ENCODE peak calls at places on chromosomes 2 and 18, in ten cellular contexts. W is HS-5, J is adrenal gland, G is ACHN, I is prostate gland, F is skeletal muscle cell, V is memory B cell, O is KG1, B is GM12864, X is lower leg skin. T is an unnamed sample.

GRCh38 chr18:76672627-76673026 is 149.7 kb upstream of the ZNF236 start:
- DNase-seq in J (no peak), F (no peak), W (peak), X (no peak), O (no peak), V (no peak), G (no peak), B (no peak), I (no peak), T (no peak)

GRCh38 chr2:64881037-64881492 is 108.1 kb upstream of the SLC1A4 start:
- DNase-seq in B (no peak), X (no peak), F (no peak), J (no peak), O (no peak), W (no peak), V (no peak), G (no peak), I (no peak), T (no peak)

GRCh38 chr2:143229952-143230351 is 100.7 kb downstream of the ARHGAP15 start:
- DNase-seq in X (no peak), V (no peak), J (no peak), W (no peak), G (no peak), F (no peak), I (no peak), B (no peak), O (no peak), T (no peak)

GRCh38 chr18:78796693-78797455 is 182.7 kb upstream of the SALL3 start:
- DNase-seq in W (no peak), O (no peak), G (no peak), B (no peak), I (no peak), J (no peak), V (no peak), F (no peak), X (no peak), T (no peak)

GRCh38 chr18:37170984-37171383 is 342.1 kb downstream of the KIAA1328 start:
- DNase-seq in G (no peak), B (no peak), J (no peak), O (no peak), W (no peak), X (no peak), F (no peak), V (no peak), I (no peak), T (no peak)

GRCh38 chr18:22831441-22831904 is 101.7 kb upstream of the RBBP8 start:
- DNase-seq in X (no peak), J (no peak), B (no peak), V (no peak), W (no peak), G (no peak), F (peak), I (no peak), O (no peak), T (peak)

GRCh38 chr2:179911569-179911968 is 50.2 kb upstream of the ZNF385B start:
- DNase-seq in X (no peak), J (peak), V (no peak), G (no peak), O (no peak), I (no peak), B (no peak), F (no peak), W (no peak), T (no peak)

GRCh38 chr2:43038034-43038719 is 188.2 kb downstream of the ZFP36L2 start:
- DNase-seq in B (no peak), J (peak), F (no peak), X (no peak), W (no peak), G (no peak), I (no peak), O (no peak), V (no peak), T (no peak)

GRCh38 chr2:110838657-110839357 is 106.4 kb downstream of the ACOXL start:
- DNase-seq in I (no peak), B (no peak), O (no peak), X (no peak), G (no peak), V (no peak), F (no peak), J (no peak), W (no peak), T (no peak)

T was measured in HL-60.